ENCODE peak calls at places on chromosomes 4 and X, in eight cellular contexts. X, R, H, Z, D, O, B and Q are unnamed samples.

GRCh38 chr4:115424852-115425251 is 311.4 kb upstream of the NDST4 start:
- DNase-seq in Z (no peak), D (no peak), H (no peak), R (no peak), X (no peak), B (no peak), O (no peak), Q (no peak)

GRCh38 chr4:144705861-144706590 is 60.1 kb downstream of the HHIP start:
- DNase-seq in O (no peak), H (no peak), D (no peak), X (no peak), R (no peak), B (no peak), Z (no peak), Q (no peak)

GRCh38 chrX:10120828-10121227 is 35.9 kb upstream of the CLCN4 start:
- DNase-seq in X (no peak), D (no peak), B (no peak), H (no peak), O (no peak), Z (no peak), R (no peak), Q (no peak)

GRCh38 chr4:40251366-40251765 is 54.5 kb downstream of the RHOH start:
- DNase-seq in R (no peak), H (no peak), O (no peak), X (no peak), D (no peak), Z (no peak), B (no peak), Q (no peak)

GRCh38 chrX:145751943-145752342 is 65.7 kb upstream of the SLITRK2 start:
- DNase-seq in H (no peak), Z (no peak), O (no peak), R (no peak), X (no peak), D (no peak), B (peak), Q (no peak)

GRCh38 chr4:28209371-28209924 is 1348.8 kb downstream of the STIM2 start:
- DNase-seq in Z (no peak), X (no peak), D (no peak), R (no peak), H (no peak), O (no peak), B (no peak), Q (no peak)

GRCh38 chr4:56757821-56758400 is 63.6 kb downstream of the SPINK2 start:
- DNase-seq in H (peak), X (peak), Z (no peak), R (no peak), B (peak), D (peak), O (peak), Q (peak)

GRCh38 chr4:87497141-87497540 is 32.0 kb downstream of the SPARCL1 start:
- DNase-seq in D (no peak), Z (no peak), B (no peak), R (no peak), O (peak), H (no peak), X (no peak), Q (peak)

GRCh38 chrX:151402719-151403390 is 5.8 kb downstream of the VMA21 start:
- DNase-seq in Z (peak), B (no peak), R (no peak), X (no peak), D (peak), H (no peak), O (no peak), Q (peak)

GRCh38 chr4:105350859-105351494 is 122.9 kb downstream of the PPA2 start:
- DNase-seq in D (no peak), B (no peak), X (no peak), O (no peak), R (no peak), Z (no peak), H (no peak), Q (no peak)

GRCh38 chr4:108555701-108556100 is 64.7 kb upstream of the RPL34 start:
- DNase-seq in B (no peak), R (no peak), Z (no peak), X (no peak), H (no peak), O (no peak), D (no peak), Q (no peak)

GRCh38 chrX:71930298-71930697 is 19.7 kb downstream of the NHSL2 start:
- DNase-seq in X (no peak), O (no peak), H (no peak), B (no peak), Z (no peak), D (no peak), R (no peak), Q (no peak)

GRCh38 chrX:71998836-71999509 is 88.3 kb downstream of the NHSL2 start:
- DNase-seq in B (no peak), O (peak), H (no peak), R (no peak), Z (peak), X (no peak), D (peak), Q (peak)

GRCh38 chr4:2338754-2339457 is 77.0 kb upstream of the MXD4 start:
- DNase-seq in X (no peak), R (no peak), D (peak), Z (no peak), O (peak), H (no peak), B (no peak), Q (peak)

GRCh38 chr4:107689912-107690587 is 30.0 kb downstream of the PAPSS1 start:
- DNase-seq in R (no peak), B (peak), Z (no peak), H (no peak), O (no peak), X (no peak), D (no peak), Q (no peak)

GRCh38 chrX:38939067-38939466 is 137.8 kb downstream of the MID1IP1 start:
- DNase-seq in D (no peak), O (no peak), Z (no peak), B (no peak), R (no peak), H (no peak), X (no peak), Q (no peak)

GRCh38 chr4:37666625-37667071 is 19.5 kb downstream of the RELL1 start:
- DNase-seq in R (no peak), B (peak), X (no peak), O (no peak), Z (no peak), H (no peak), D (no peak), Q (peak)

GRCh38 chrX:103396186-103396585 is 19.8 kb downstream of the BEX3 start:
- DNase-seq in B (peak), X (no peak), Z (no peak), R (no peak), D (no peak), H (no peak), O (no peak), Q (no peak)

GRCh38 chr4:146978641-146979040 is 33.0 kb upstream of the TTC29 start:
- DNase-seq in D (no peak), R (no peak), B (no peak), H (no peak), O (no peak), X (no peak), Z (no peak), Q (no peak)

GRCh38 chrX:47815901-47816845 is 20.5 kb upstream of the ZNF81 start:
- DNase-seq in X (no peak), O (peak), Z (no peak), R (no peak), H (no peak), B (no peak), D (peak), Q (peak)

GRCh38 chrX:119155416-119156035 is 27.9 kb upstream of the KIAA1210 start:
- DNase-seq in O (no peak), D (no peak), B (peak), X (no peak), R (no peak), H (no peak), Z (no peak), Q (no peak)

GRCh38 chr4:124415206-124415605 is 297.3 kb downstream of the ANKRD50 start:
- DNase-seq in B (peak), D (no peak), X (no peak), H (no peak), Z (no peak), O (no peak), R (no peak), Q (no peak)

GRCh38 chr4:139825523-139826014 is 159.9 kb downstream of the MGST2 start:
- DNase-seq in B (no peak), R (no peak), X (no peak), D (peak), O (peak), Z (peak), H (no peak), Q (no peak)

GRCh38 chr4:112266823-112267222 is 18.9 kb downstream of the TIFA start:
- DNase-seq in H (no peak), R (no peak), O (no peak), B (no peak), Z (no peak), X (no peak), D (no peak), Q (peak)

GRCh38 chr4:41977709-41978108 is 3.8 kb upstream of the DCAF4L1 start:
- DNase-seq in X (no peak), R (no peak), D (no peak), Z (no peak), B (peak), H (no peak), O (no peak), Q (no peak)

GRCh38 chr4:24747234-24747975 is 48.0 kb upstream of the SOD3 start:
- DNase-seq in D (no peak), B (no peak), R (no peak), O (no peak), X (no peak), Z (no peak), H (no peak), Q (no peak)

GRCh38 chr4:133513891-133514290 is 364.8 kb downstream of the PCDH10 start:
- DNase-seq in O (no peak), X (no peak), B (peak), D (no peak), R (no peak), H (no peak), Z (no peak), Q (no peak)

GRCh38 chr4:161762796-161763195 is 401.0 kb downstream of the FSTL5 start:
- DNase-seq in H (no peak), D (no peak), R (no peak), B (peak), O (no peak), X (no peak), Z (no peak), Q (no peak)

GRCh38 chr4:185374027-185374426 is 21.7 kb downstream of the LRP2BP start:
- DNase-seq in O (no peak), H (no peak), B (no peak), Z (no peak), R (no peak), X (no peak), D (no peak), Q (no peak)

GRCh38 chr4:83364312-83364711 is 29.7 kb upstream of the HPSE start:
- DNase-seq in B (no peak), O (no peak), X (no peak), Z (no peak), H (no peak), R (no peak), D (no peak), Q (no peak)

GRCh38 chrX:30612250-30612655 is 34.7 kb upstream of the TASL start:
- DNase-seq in Z (peak), O (no peak), B (no peak), D (no peak), X (no peak), R (no peak), H (no peak), Q (no peak)

GRCh38 chrX:94053575-94053974 is 379.6 kb downstream of the FAM133A start:
- DNase-seq in X (no peak), H (no peak), D (no peak), B (no peak), O (no peak), Z (no peak), R (no peak), Q (no peak)

GRCh38 chr4:30002345-30002744 is 717.8 kb upstream of the PCDH7 start:
- DNase-seq in O (no peak), D (no peak), Z (no peak), B (no peak), X (no peak), R (no peak), H (no peak), Q (no peak)

GRCh38 chr4:166252487-166253402 is 379.7 kb downstream of the TLL1 start:
- DNase-seq in X (no peak), B (peak), R (no peak), Z (peak), D (no peak), H (no peak), O (peak), Q (peak)

GRCh38 chr4:14264437-14264836 is 636.9 kb upstream of the BOD1L1 start:
- DNase-seq in H (no peak), Z (no peak), B (no peak), X (no peak), O (peak), R (no peak), D (peak), Q (peak)

GRCh38 chrX:153413731-153414130 is 2.5 kb downstream of the ZFP92 start:
- DNase-seq in R (no peak), B (no peak), O (no peak), D (no peak), H (no peak), Z (no peak), X (no peak), Q (no peak)